ENCODE peak calls at places on chromosomes 13 and 19, in five cellular contexts. S is SK-N-SH, Z is upper lobe of left lung, N is suprapubic skin, I is endothelial cell of umbilical vein. V is an unnamed sample. For H3K4me1, the result is how much of the 10 kb centered on the place peaks cover.

GRCh38 chr19:47020132-47020805 is 632 bp downstream of the NPAS1 start:
- DNase-seq in S (peak), Z (no peak), N (no peak), I (no peak), V (no peak)

GRCh38 chr13:41500501-41500900 is 43.2 kb downstream of the RGCC start:
- DNase-seq in S (no peak), Z (no peak), I (no peak), N (no peak), V (no peak)

GRCh38 chr13:65499251-65499650 is 1730.9 kb downstream of the PCDH9 start:
- DNase-seq in N (no peak), S (no peak), Z (no peak), I (no peak), V (no peak)

GRCh38 chr19:16661480-16662034 is 618 bp downstream of the TMEM38A start:
- DNase-seq in Z (peak), N (peak), S (peak), I (no peak), V (no peak)

GRCh38 chr19:41377977-41378707 is 1.8 kb downstream of the TMEM91 start:
- DNase-seq in I (no peak), S (peak), Z (no peak), N (no peak), V (no peak)

GRCh38 chr19:6250024-6250605 is 29.7 kb downstream of the MLLT1 start:
- DNase-seq in Z (no peak), I (no peak), S (no peak), N (no peak), V (no peak)

GRCh38 chr13:49218493-49219051 is 1.6 kb upstream of the MLNR start:
- DNase-seq in S (no peak), N (no peak), I (no peak), Z (no peak), V (no peak)

GRCh38 chr19:18464646-18465045 is 26.7 kb upstream of the ISYNA1 start:
- DNase-seq in N (peak), S (no peak), Z (peak), I (peak), V (peak)

GRCh38 chr13:114248011-114248410 is 13.3 kb downstream of the CDC16 start:
- DNase-seq in Z (no peak), I (no peak), S (no peak), N (no peak), V (no peak)

GRCh38 chr13:34358811-34359513 is 541.0 kb downstream of the RFC3 start:
- DNase-seq in S (no peak), I (no peak), Z (no peak), N (no peak), V (no peak)

GRCh38 chr19:6528544-6529121 is 2.2 kb upstream of the TNFSF9 start:
- DNase-seq in S (no peak), Z (peak), N (peak), I (no peak), V (no peak)

GRCh38 chr13:41621716-41622508 is 164.6 kb downstream of the RGCC start:
- DNase-seq in I (no peak), Z (no peak), N (no peak), S (no peak), V (no peak)

GRCh38 chr13:35961461-35962220 is 169.5 kb downstream of the DCLK1 start:
- DNase-seq in S (no peak), N (no peak), I (no peak), Z (no peak), V (no peak)

GRCh38 chr13:32902898-32903297 is 113.3 kb upstream of the KL start:
- DNase-seq in S (no peak), N (peak), I (no peak), Z (no peak), V (peak)

GRCh38 chr19:40241809-40242384 is 15.4 kb upstream of the CCNP start:
- DNase-seq in Z (no peak), S (no peak), N (no peak), I (peak), V (peak)

GRCh38 chr19:17385878-17386611 is 8.0 kb downstream of the CCDC194 start:
- DNase-seq in Z (peak), S (peak), I (peak), N (no peak), V (no peak)

GRCh38 chr19:37817180-37817911 is 38.0 kb upstream of the ZNF573 start:
- DNase-seq in Z (peak), N (peak), S (peak), I (peak), V (peak)

GRCh38 chr19:8403098-8403819 is 9.8 kb upstream of the MARCHF2 start:
- DNase-seq in N (no peak), I (no peak), Z (no peak), S (peak), V (no peak)

GRCh38 chr13:105202384-105202783 is 1333.1 kb downstream of the EFNB2 start:
- DNase-seq in N (no peak), Z (no peak), S (peak), I (peak), V (no peak)

GRCh38 chr13:21228738-21229137 is 52.3 kb downstream of the MRPL57 start:
- DNase-seq in N (no peak), S (no peak), I (no peak), Z (peak), V (no peak)

GRCh38 chr19:6216996-6217751 is 62.6 kb downstream of the MLLT1 start:
- DNase-seq in S (peak), N (no peak), Z (peak), I (no peak), V (no peak)

GRCh38 chr19:46860846-46861690 is at the start of gene ARHGAP35:
- DNase-seq in Z (peak), N (peak), I (no peak), S (peak), V (peak)

GRCh38 chr13:102651892-102652291 is 43.0 kb downstream of the METTL21C start:
- DNase-seq in N (no peak), Z (no peak), S (no peak), I (no peak), V (no peak)

GRCh38 chr19:30373593-30373992 is 1.4 kb downstream of the ZNF536 start:
- DNase-seq in Z (no peak), S (no peak), I (no peak), N (no peak), V (no peak)

GRCh38 chr19:41226874-41227390 is 7.9 kb downstream of the AXL start:
- DNase-seq in S (no peak), I (no peak), N (no peak), Z (no peak), V (no peak)

GRCh38 chr13:107742544-107742943 is 472.8 kb downstream of the LIG4 start:
- DNase-seq in I (no peak), Z (no peak), S (no peak), N (no peak), V (no peak)

GRCh38 chr13:33285420-33286124 is at the start of gene STARD13:
- DNase-seq in N (peak), S (peak), I (peak), Z (peak), V (peak)

GRCh38 chr19:32357720-32358119 is 12.3 kb downstream of the ZNF507 start:
- DNase-seq in I (peak), N (no peak), Z (no peak), S (no peak), V (no peak)

GRCh38 chr19:52689804-52690394 is 44.9 kb downstream of the ZNF611 start:
- DNase-seq in I (peak), Z (peak), N (peak), S (peak), V (peak)

GRCh38 chr19:30669329-30670010 is 297.3 kb downstream of the ZNF536 start:
- DNase-seq in I (peak), Z (peak), S (peak), N (peak), V (peak)

GRCh38 chr13:95153647-95154405 is 147.4 kb downstream of the ABCC4 start:
- DNase-seq in S (no peak), I (peak), N (no peak), Z (no peak), V (no peak)
- H3K27ac ChIP-seq in S (no peak), I (peak), N (peak), Z (no peak), V (no peak)

DNA sequence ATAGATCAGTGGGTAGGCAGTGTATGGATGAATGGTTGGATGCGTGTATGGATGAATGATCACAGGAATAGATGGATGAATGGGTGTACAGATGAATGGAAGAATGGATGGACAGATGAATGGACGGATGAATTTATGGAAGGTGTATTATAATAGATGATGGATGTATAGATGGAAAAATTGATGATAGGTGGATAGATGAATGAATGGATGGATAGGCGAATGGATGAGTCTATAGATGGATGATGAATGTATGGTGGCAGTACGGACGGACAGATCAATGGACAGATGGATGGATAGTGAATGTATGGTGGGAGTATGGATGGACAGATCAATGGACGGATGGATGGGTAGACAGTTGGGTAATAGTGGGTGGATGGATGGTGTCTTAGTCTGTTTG is 49.0 kb upstream of the ONECUT3 start:
- DNase-seq in S (no peak), N (no peak), Z (no peak), I (no peak), V (no peak)
- TF ChIP-seq POLR2AphosphoS5 in S (no peak), N (no peak), Z (no peak), I (no peak), V (no peak)

GRCh38 chr13:99352351-99353271 is 45.4 kb upstream of the GPR183 start:
- DNase-seq in Z (no peak), N (no peak), I (no peak), S (no peak), V (no peak)

GRCh38 chr13:99350191-99350590 is 43.0 kb upstream of the GPR183 start:
- DNase-seq in Z (no peak), N (no peak), S (no peak), I (no peak), V (no peak)

GRCh38 chr13:99353836-99354235 is 46.6 kb upstream of the GPR183 start:
- DNase-seq in S (no peak), N (no peak), I (no peak), Z (no peak), V (no peak)

GRCh38 chr13:99354371-99354951 is 47.3 kb upstream of the GPR183 start:
- DNase-seq in Z (no peak), S (no peak), N (no peak), I (no peak), V (no peak)

DNA sequence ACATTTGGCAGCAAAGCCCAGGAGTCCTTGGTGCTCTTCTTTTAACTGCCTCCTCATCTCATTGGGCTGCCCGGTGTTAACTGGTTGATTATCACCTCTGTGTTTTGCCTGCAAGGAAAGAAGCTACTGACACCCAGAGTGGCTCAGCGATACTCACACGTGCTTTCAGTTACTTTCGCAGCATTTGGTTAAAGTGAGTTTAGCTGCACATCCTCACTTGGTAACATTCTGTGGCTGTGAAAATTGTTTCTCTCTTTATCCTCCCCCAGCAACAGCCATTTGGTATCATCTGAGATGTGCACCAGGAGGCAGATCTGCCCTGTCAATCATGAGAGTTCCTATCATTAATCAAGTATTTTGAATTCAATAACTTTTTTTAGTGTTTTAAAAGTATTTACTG is 44.6 kb upstream of the GPR183 start:
- DNase-seq in I (no peak), Z (no peak), N (no peak), S (no peak), V (no peak)
- H3K4me1 ChIP-seq in I (under half), Z (under half), N (under half), S (under half), V (under half)

GRCh38 chr13:22848539-22849052 is 332.2 kb upstream of the SGCG start:
- DNase-seq in I (no peak), Z (no peak), S (peak), N (no peak), V (no peak)
- H3K27ac ChIP-seq in I (no peak), Z (no peak), S (no peak), N (no peak), V (no peak)

GRCh38 chr19:28827382-28827781 is 385.6 kb downstream of the UQCRFS1 start:
- DNase-seq in Z (no peak), S (no peak), I (no peak), N (no peak), V (no peak)

GRCh38 chr19:28828276-28828870 is 384.6 kb downstream of the UQCRFS1 start:
- DNase-seq in N (no peak), S (no peak), I (no peak), Z (no peak), V (no peak)

GRCh38 chr19:28829762-28830161 is 383.2 kb downstream of the UQCRFS1 start:
- DNase-seq in I (no peak), N (no peak), Z (no peak), S (no peak), V (no peak)

GRCh38 chr19:28836366-28836765 is 376.6 kb downstream of the UQCRFS1 start:
- DNase-seq in N (no peak), Z (no peak), I (no peak), S (no peak), V (no peak)

DNA sequence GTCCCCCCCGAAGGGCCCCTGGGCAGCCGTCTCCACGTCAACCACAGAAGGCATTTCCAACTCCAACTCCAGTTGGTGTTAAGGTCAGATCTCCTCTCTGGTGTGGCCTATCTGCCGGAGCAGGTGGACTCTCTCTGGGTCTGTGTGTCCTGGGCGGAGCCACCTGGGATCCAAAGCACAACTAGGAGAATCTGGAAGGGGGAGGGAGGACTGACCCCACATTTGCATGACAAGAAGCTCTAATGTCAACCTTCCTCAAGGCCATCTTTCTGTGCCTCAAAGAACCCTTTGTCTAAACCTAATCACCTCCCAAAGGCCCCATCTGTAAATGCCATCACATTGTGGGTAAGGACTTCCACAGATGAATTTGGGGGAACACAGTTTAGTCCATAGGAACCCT is 381.5 kb downstream of the UQCRFS1 start:
- DNase-seq in Z (no peak), S (no peak), I (no peak), N (no peak), V (no peak)
- TF ChIP-seq POLR2AphosphoS5 in Z (no peak), S (no peak), I (no peak), N (no peak), V (no peak)

GRCh38 chr19:54630784-54631183 is 500 bp downstream of the LILRB1 start:
- DNase-seq in N (no peak), S (no peak), I (no peak), Z (no peak), V (no peak)
- H3K4me1 ChIP-seq in N (under half), S (under half), I (under half), Z (under half), V (under half)

GRCh38 chr19:1181606-1182005 is 7.5 kb upstream of the SBNO2 start:
- DNase-seq in N (peak), Z (peak), S (no peak), I (no peak), V (peak)
- H3K27ac ChIP-seq in N (peak), Z (peak), S (no peak), I (no peak), V (peak)

GRCh38 chr13:44739539-44739938 is 163.4 kb upstream of the TSC22D1 start:
- DNase-seq in I (peak), S (no peak), Z (no peak), N (no peak), V (no peak)
- TF ChIP-seq POLR2AphosphoS5 in I (no peak), S (no peak), Z (no peak), N (no peak), V (no peak)